ENCODE peak calls at places on chromosome 1, in nine cellular contexts. D is left ventricle myocardium inferior, O is fibroblast of pulmonary artery, G is AG09309, W is NCI-H1105, R is T-cell, M is occipital lobe, L is B cell, Q is HEK293T. X is an unnamed sample.

GRCh38 chr1:25031601-25031965 is 101.5 kb upstream of the RUNX3 start:
- DNase-seq in D (no peak), O (no peak), G (no peak), W (no peak), R (no peak), M (no peak), L (no peak), Q (no peak), X (no peak)

GRCh38 chr1:72009756-72010441 is 272.4 kb downstream of the NEGR1 start:
- DNase-seq in D (no peak), O (no peak), G (no peak), W (no peak), R (no peak), M (no peak), L (no peak), Q (no peak), X (no peak)

GRCh38 chr1:246724725-246725095 is 501 bp downstream of the SCCPDH start:
- DNase-seq in D (no peak), O (peak; percentile 36), G (no peak), W (no peak), R (no peak), M (no peak), L (peak; percentile 13), Q (peak; percentile 20), X (no peak)

GRCh38 chr1:116318897-116319296 is 54.1 kb upstream of the ATP1A1 start:
- DNase-seq in D (no peak), O (no peak), G (no peak), W (no peak), R (no peak), M (no peak), L (no peak), Q (no peak), X (no peak)

GRCh38 chr1:9590945-9591668 is 2.4 kb downstream of the TMEM201 start:
- DNase-seq in D (no peak), O (no peak), G (no peak), W (no peak), R (no peak), M (no peak), L (peak; percentile 51), Q (no peak), X (no peak)

GRCh38 chr1:4605158-4605557 is 49.3 kb upstream of the AJAP1 start:
- DNase-seq in D (no peak), O (no peak), G (no peak), W (no peak), R (no peak), M (no peak), L (no peak), Q (no peak), X (no peak)

GRCh38 chr1:163399976-163400375 is 78.2 kb downstream of the NUF2 start:
- DNase-seq in D (no peak), O (no peak), G (no peak), W (no peak), R (no peak), M (no peak), L (no peak), Q (no peak), X (no peak)

GRCh38 chr1:217117973-217118465 is 394.8 kb upstream of the ESRRG start:
- DNase-seq in D (no peak), O (no peak), G (no peak), W (no peak), R (no peak), M (no peak), L (no peak), Q (no peak), X (no peak)

GRCh38 chr1:52913014-52913413 is 8.5 kb downstream of the ECHDC2 start:
- DNase-seq in D (no peak), O (no peak), G (no peak), W (no peak), R (no peak), M (no peak), L (no peak), Q (no peak), X (no peak)

GRCh38 chr1:179230721-179231120 is 1.2 kb upstream of the ABL2 start:
- DNase-seq in D (no peak), O (no peak), G (no peak), W (no peak), R (no peak), M (no peak), L (no peak), Q (no peak), X (no peak)

GRCh38 chr1:221762121-221762520 is 20.2 kb upstream of the DUSP10 start:
- DNase-seq in D (no peak), O (peak; percentile 30), G (no peak), W (no peak), R (no peak), M (no peak), L (no peak), Q (no peak), X (no peak)

GRCh38 chr1:204915856-204916485 is 45.3 kb downstream of the NFASC start:
- DNase-seq in D (no peak), O (no peak), G (no peak), W (no peak), R (no peak), M (no peak), L (no peak), Q (no peak), X (no peak)

GRCh38 chr1:119329521-119329920 is 39.1 kb upstream of the HAO2 start:
- DNase-seq in D (no peak), O (no peak), G (no peak), W (no peak), R (no peak), M (no peak), L (no peak), Q (no peak), X (no peak)

GRCh38 chr1:50633465-50633864 is 210.2 kb upstream of the DMRTA2 start:
- DNase-seq in D (no peak), O (no peak), G (no peak), W (peak; percentile 93), R (no peak), M (no peak), L (no peak), Q (peak; percentile 7), X (no peak)

X was measured in C1 segment of cervical spinal cord.